ENCODE peak calls at places on chromosomes 16 and 17, in eight cellular contexts. G, J, F, B, T, N, H and P are unnamed samples.

GRCh38 chr17:1625507-1626080 is 3.0 kb downstream of the SLC43A2 start:
- DNase-seq in G (no peak), J (no peak), F (no peak), B (no peak), T (no peak), N (no peak), H (no peak), P (no peak)

GRCh38 chr16:67137605-67138004 is 13.2 kb downstream of the B3GNT9 start:
- DNase-seq in G (no peak), J (no peak), F (no peak), B (no peak), T (no peak), N (no peak), H (peak; percentile 27), P (no peak)

GRCh38 chr17:37373530-37374159 is 2.1 kb upstream of the C17orf78 start:
- DNase-seq in G (no peak), J (peak; percentile 91), F (no peak), B (peak; percentile 67), T (peak; percentile 47), N (peak; percentile 87), H (no peak), P (no peak)

GRCh38 chr16:78235168-78235800 is 135.8 kb downstream of the WWOX start:
- DNase-seq in G (peak; percentile 73), J (peak; percentile 68), F (peak; percentile 71), B (peak; percentile 91), T (peak; percentile 28), N (peak; percentile 77), H (peak; percentile 88), P (no peak)

GRCh38 chr17:31443386-31443785 is 51.9 kb downstream of the RAB11FIP4 start:
- DNase-seq in G (no peak), J (no peak), F (no peak), B (no peak), T (no peak), N (no peak), H (no peak), P (no peak)

GRCh38 chr17:83080641-83081560 is 1.5 kb downstream of the METRNL start:
- DNase-seq in G (peak; percentile 76), J (no peak), F (no peak), B (no peak), T (no peak), N (no peak), H (peak; percentile 88), P (no peak)

GRCh38 chr17:1002771-1003555 is 6.0 kb downstream of the TIMM22 start:
- DNase-seq in G (no peak), J (no peak), F (no peak), B (no peak), T (no peak), N (no peak), H (peak; percentile 75), P (no peak)

GRCh38 chr16:2964416-2965223 is 545 bp downstream of the KREMEN2 start:
- DNase-seq in G (peak; percentile 57), J (peak; percentile 84), F (no peak), B (peak; percentile 95), T (no peak), N (peak; percentile 59), H (no peak), P (peak; percentile 94)

GRCh38 chr17:81392909-81393654 is 2.2 kb upstream of the BAHCC1 start:
- DNase-seq in G (no peak), J (no peak), F (peak; percentile 54), B (peak; percentile 77), T (no peak), N (no peak), H (no peak), P (no peak)

GRCh38 chr16:57422026-57422944 is 17.7 kb downstream of the CCL17 start:
- DNase-seq in G (no peak), J (peak; percentile 72), F (no peak), B (peak; percentile 60), T (peak; percentile 55), N (no peak), H (peak; percentile 86), P (no peak)

GRCh38 chr16:23435500-23435899 is 17.5 kb downstream of the COG7 start:
- DNase-seq in G (peak; percentile 80), J (peak; percentile 73), F (peak; percentile 41), B (peak; percentile 82), T (peak; percentile 40), N (peak; percentile 75), H (peak; percentile 81), P (no peak)

GRCh38 chr17:69578385-69578936 is 164.0 kb downstream of the MAP2K6 start:
- DNase-seq in G (no peak), J (no peak), F (no peak), B (no peak), T (no peak), N (no peak), H (no peak), P (no peak)

GRCh38 chr17:69579961-69580677 is 165.6 kb downstream of the MAP2K6 start:
- DNase-seq in G (no peak), J (no peak), F (no peak), B (no peak), T (no peak), N (no peak), H (no peak), P (no peak)

GRCh38 chr17:69574257-69575197 is 160.0 kb downstream of the MAP2K6 start:
- DNase-seq in G (no peak), J (peak; percentile 67), F (no peak), B (no peak), T (no peak), N (no peak), H (no peak), P (no peak)

GRCh38 chr17:69575346-69575761 is 160.9 kb downstream of the MAP2K6 start:
- DNase-seq in G (no peak), J (peak; percentile 27), F (no peak), B (no peak), T (no peak), N (no peak), H (no peak), P (no peak)

GRCh38 chr17:69577098-69577497 is 162.6 kb downstream of the MAP2K6 start:
- DNase-seq in G (no peak), J (no peak), F (no peak), B (no peak), T (no peak), N (no peak), H (no peak), P (no peak)
- H3K4me1 ChIP-seq in G (peaks cover 30% of the 10 kb centered on the region), J (peaks cover 39% of the 10 kb centered on the region), F (peaks cover 26% of the 10 kb centered on the region), B (peaks cover 6% of the 10 kb centered on the region), T (peaks cover 5% of the 10 kb centered on the region), N (no peaks in the 10 kb centered on the region), H (no peaks in the 10 kb centered on the region), P (peaks cover 8% of the 10 kb centered on the region)

GRCh38 chr17:59643159-59643857 is 23.6 kb downstream of the CLTC start:
- DNase-seq in G (no peak), J (no peak), F (no peak), B (no peak), T (no peak), N (no peak), H (no peak), P (no peak)
- H3K27ac ChIP-seq in G (peak overlapping the region; percentile 22), J (no peak overlapping the region), F (peak overlapping the region; percentile 30), B (no peak overlapping the region), T (no peak overlapping the region), N (no peak overlapping the region), H (no peak overlapping the region), P (no peak overlapping the region)

GRCh38 chr17:29140631-29141483 is 39.3 kb downstream of the MYO18A start:
- DNase-seq in G (no peak), J (no peak), F (no peak), B (no peak), T (no peak), N (peak; percentile 83), H (no peak), P (no peak)

GRCh38 chr17:29143894-29144293 is 36.3 kb downstream of the MYO18A start:
- DNase-seq in G (no peak), J (peak; percentile 67), F (no peak), B (no peak), T (no peak), N (peak; percentile 55), H (no peak), P (no peak)

GRCh38 chr17:29138991-29139682 is 41.1 kb downstream of the MYO18A start:
- DNase-seq in G (peak; percentile 75), J (no peak), F (peak; percentile 68), B (no peak), T (peak; percentile 39), N (peak; percentile 60), H (no peak), P (no peak)

GRCh38 chr17:29140051-29140582 is 40.1 kb downstream of the MYO18A start:
- DNase-seq in G (peak; percentile 91), J (no peak), F (peak; percentile 91), B (peak; percentile 79), T (peak; percentile 85), N (peak; percentile 92), H (peak; percentile 97), P (peak; percentile 77)

DNA sequence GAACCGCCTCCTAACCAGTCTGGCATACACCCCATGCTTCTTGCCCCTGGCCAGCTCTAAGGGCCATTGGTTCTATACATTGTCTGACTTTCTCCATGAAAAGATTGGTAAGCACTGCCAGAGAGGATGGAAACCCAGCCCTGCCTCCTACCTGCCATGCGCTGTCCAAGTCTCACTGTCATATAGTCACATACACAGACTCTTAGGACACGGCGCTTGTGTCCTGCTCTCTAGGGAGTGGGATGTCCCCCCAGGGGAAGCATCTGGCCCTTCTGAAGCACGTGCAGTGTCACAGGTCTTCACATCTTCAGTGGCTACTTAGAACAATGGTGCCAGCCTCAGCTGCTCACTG is 38.7 kb downstream of the MYO18A start:
- DNase-seq in G (no peak), J (no peak), F (no peak), B (no peak), T (no peak), N (no peak), H (no peak), P (no peak)
- H3K4me1 ChIP-seq in G (peaks cover 78% of the 10 kb centered on the region), J (peaks cover 55% of the 10 kb centered on the region), F (peaks cover 88% of the 10 kb centered on the region), B (peaks cover 30% of the 10 kb centered on the region), T (peaks cover 17% of the 10 kb centered on the region), N (peaks cover 75% of the 10 kb centered on the region), H (no peaks in the 10 kb centered on the region), P (peaks cover 20% of the 10 kb centered on the region)

GRCh38 chr16:50202926-50203624 is 50.0 kb downstream of the TENT4B start:
- DNase-seq in G (no peak), J (peak; percentile 81), F (no peak), B (no peak), T (peak; percentile 63), N (no peak), H (no peak), P (no peak)

GRCh38 chr16:50204426-50205108 is 51.5 kb downstream of the TENT4B start:
- DNase-seq in G (no peak), J (no peak), F (no peak), B (no peak), T (no peak), N (no peak), H (no peak), P (no peak)

GRCh38 chr16:50207652-50208051 is 54.5 kb downstream of the TENT4B start:
- DNase-seq in G (no peak), J (no peak), F (no peak), B (no peak), T (no peak), N (no peak), H (no peak), P (no peak)

GRCh38 chr16:50201784-50202183 is 48.7 kb downstream of the TENT4B start:
- DNase-seq in G (no peak), J (no peak), F (no peak), B (no peak), T (no peak), N (peak; percentile 33), H (no peak), P (no peak)

DNA sequence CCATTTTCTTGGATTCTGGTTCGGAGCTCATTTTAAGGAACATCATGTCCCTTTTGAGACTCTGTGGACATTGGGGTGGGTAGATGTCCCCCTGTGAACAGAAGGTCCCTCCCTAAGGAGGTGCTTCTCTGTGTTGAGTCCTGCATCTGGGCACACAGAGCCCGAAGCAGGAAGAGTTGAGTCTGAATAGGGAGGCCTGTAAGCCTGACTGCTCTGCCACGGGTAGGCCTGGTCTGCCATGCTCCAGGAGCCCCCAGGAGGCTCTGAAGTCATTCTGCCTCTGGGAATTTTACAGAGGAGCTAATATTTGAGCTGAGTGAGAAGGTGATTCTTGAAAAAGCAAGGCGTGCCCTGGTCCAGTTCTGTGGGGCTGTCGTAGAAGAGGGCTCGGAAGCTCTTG is 50.6 kb downstream of the TENT4B start:
- DNase-seq in G (no peak), J (no peak), F (no peak), B (no peak), T (no peak), N (no peak), H (no peak), P (no peak)
- H3K27ac ChIP-seq in G (peak overlapping the region; percentile 61), J (peak overlapping the region; percentile 83), F (peak overlapping the region; percentile 37), B (no peak overlapping the region), T (peak overlapping the region; percentile 87), N (no peak overlapping the region), H (peak overlapping the region; percentile 23), P (peak overlapping the region; percentile 88)